ENCODE peak calls at places on chromosomes 2 and 18, in ten cellular contexts. S is A549, R is transverse colon, L is sigmoid colon, X is suprapubic skin, G is K562, M is H1, B is HepG2, Z is ovary, D is tibial nerve. I is an unnamed sample.

GRCh38 chr2:167855211-167855610 is 392.2 kb downstream of the STK39 start:
- DNase-seq in B (no peak), R (no peak), L (no peak), X (no peak), D (no peak), Z (no peak), S (no peak), G (no peak), M (no peak), I (no peak)

GRCh38 chr2:121699421-121700328 is 37.0 kb downstream of the NIFK start:
- DNase-seq in L (peak), G (peak), D (no peak), R (peak), S (peak), X (peak), Z (no peak), B (peak), M (no peak), I (peak)

GRCh38 chr2:97724946-97725688 is 11.7 kb downstream of the ZAP70 start:
- DNase-seq in M (no peak), B (no peak), D (no peak), X (no peak), L (no peak), Z (no peak), S (no peak), R (no peak), G (no peak), I (no peak)

GRCh38 chr2:127622561-127623387 is 23.2 kb upstream of the GPR17 start:
- DNase-seq in G (no peak), R (peak), B (no peak), D (no peak), X (peak), M (no peak), Z (peak), L (peak), S (no peak), I (no peak)

GRCh38 chr18:67232406-67232805 is 284.1 kb downstream of the DSEL start:
- DNase-seq in M (peak), B (no peak), X (no peak), L (no peak), D (no peak), Z (no peak), S (peak), G (no peak), R (no peak), I (no peak)

GRCh38 chr2:214960677-214961076 is 151.2 kb upstream of the BARD1 start:
- DNase-seq in G (no peak), D (no peak), Z (no peak), X (no peak), S (no peak), R (no peak), B (no peak), M (no peak), L (no peak), I (no peak)

GRCh38 chr2:152335016-152335850 is at the start of gene FMNL2:
- DNase-seq in Z (peak), D (peak), M (peak), B (peak), X (peak), S (peak), R (peak), L (peak), G (peak), I (peak)

GRCh38 chr2:150480241-150480640 is 7.2 kb downstream of the RND3 start:
- DNase-seq in D (no peak), M (no peak), B (no peak), X (no peak), R (no peak), Z (no peak), L (peak), S (no peak), G (no peak), I (peak)

GRCh38 chr18:58091099-58091611 is 47.1 kb downstream of the NEDD4L start:
- DNase-seq in X (no peak), S (peak), G (no peak), Z (no peak), L (no peak), D (no peak), R (peak), B (no peak), M (no peak), I (peak)

GRCh38 chr2:216110620-216111019 is 1.5 kb downstream of the XRCC5 start:
- DNase-seq in B (no peak), R (no peak), L (no peak), D (no peak), Z (no peak), G (no peak), S (no peak), X (no peak), M (no peak), I (no peak)

GRCh38 chr2:216108967-216109921 is at the start of gene XRCC5:
- DNase-seq in D (peak), L (peak), B (peak), R (peak), Z (peak), X (peak), G (peak), S (peak), M (peak), I (peak)

GRCh38 chr2:216112926-216113325 is 3.8 kb downstream of the XRCC5 start:
- DNase-seq in B (no peak), S (no peak), Z (no peak), D (no peak), G (no peak), M (no peak), X (no peak), L (no peak), R (no peak), I (no peak)

GRCh38 chr2:216109962-216110614 is 940 bp downstream of the XRCC5 start:
- DNase-seq in L (no peak), X (no peak), B (peak), M (no peak), Z (no peak), S (peak), G (no peak), D (no peak), R (no peak), I (no peak)

DNA sequence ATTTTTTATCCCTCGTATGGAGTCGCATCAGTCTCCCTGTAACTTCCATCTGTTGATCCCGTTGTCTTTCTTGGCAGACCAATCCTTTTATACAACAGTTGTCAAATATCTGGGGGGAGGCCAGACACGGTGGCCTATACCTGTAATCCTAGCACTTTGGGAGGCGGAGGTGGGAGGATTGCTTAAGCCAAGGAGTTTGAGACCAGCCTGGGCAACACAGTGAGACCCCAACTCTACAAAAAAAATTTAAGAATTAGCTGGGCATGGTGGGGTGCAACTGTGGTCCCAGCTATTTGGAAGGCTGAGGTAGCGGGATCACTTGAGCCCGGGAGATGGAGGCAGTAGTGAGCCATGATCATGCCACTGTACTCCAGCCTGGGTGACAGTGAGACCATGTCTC is 2.0 kb downstream of the XRCC5 start:
- DNase-seq in R (no peak), D (no peak), X (no peak), B (no peak), S (no peak), L (no peak), M (no peak), Z (no peak), G (no peak), I (no peak)
- TF ChIP-seq POLR2A in R (no peak), D (no peak), X (no peak), B (no peak), S (no peak), L (no peak), M (no peak), Z (no peak), G (no peak), I (no peak)

DNA sequence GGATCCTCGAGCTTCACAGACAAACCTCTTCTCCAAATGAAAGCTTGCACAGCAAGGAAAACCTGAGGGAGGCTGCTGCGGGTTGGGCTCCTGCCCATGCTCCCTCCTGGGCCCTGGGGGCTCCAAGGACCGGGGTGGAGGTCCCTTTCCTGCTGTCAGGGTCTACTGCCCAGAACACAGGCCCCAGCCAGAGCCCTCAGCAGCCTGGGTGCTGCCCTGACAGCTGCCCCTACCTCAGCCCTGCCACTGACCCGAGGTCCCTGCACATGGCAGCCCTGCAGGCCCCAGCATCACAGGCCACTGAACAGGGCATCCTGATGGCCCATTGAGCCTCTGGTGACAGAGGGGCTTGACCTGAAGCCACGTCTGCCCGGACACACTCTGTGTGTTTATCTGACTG is 41.0 kb downstream of the CROCC2 start:
- DNase-seq in S (no peak), R (peak), G (no peak), D (no peak), X (no peak), L (peak), M (no peak), B (no peak), Z (no peak), I (peak)
- TF ChIP-seq EP300 in S (no peak), R (no peak), G (no peak), D (no peak), X (no peak), L (no peak), M (no peak), B (no peak), Z (no peak), I (no peak)

DNA sequence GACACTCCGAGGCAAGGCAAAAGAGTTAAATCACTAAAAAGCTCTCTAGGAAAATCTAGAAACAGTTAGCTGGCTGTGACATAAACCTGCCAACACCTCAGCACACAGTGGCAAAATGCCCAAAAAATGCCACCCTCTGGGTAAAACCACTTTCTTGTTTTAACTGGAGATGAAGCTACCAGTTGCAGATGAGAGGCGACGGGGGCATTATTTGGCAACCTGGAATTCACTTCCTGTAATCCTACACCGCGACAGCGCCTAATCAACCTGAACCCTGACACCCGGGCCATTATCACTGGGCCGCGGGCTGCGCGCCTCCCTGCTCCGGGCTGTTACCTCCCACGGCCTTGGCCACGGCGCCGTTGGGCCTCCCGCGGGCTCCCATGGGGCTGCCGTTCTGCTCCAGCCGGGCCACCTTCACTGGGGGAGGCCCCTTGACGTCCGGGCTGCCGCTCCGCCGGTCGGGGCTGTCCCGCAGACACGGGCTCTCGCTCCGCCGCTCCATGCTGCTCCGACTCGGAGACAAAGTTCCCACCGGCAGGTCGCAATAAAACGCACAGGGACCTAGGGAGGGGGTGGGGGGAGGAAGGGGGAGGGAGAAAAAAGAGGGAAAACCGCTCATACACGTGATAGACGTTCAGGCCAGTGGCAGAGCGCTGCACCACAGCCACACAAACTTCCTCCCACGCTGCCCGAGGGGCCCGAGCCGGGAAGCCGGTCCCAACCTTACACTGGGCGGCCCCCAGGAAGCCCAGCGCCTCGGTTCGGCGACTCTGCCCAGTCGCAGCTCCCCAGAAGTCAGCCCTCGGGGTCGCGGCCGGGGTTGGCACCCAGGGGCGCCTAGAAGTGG is 2.0 kb downstream of the SATB2 start:
- DNase-seq in M (no peak), R (peak), Z (no peak), B (peak), D (no peak), X (peak), G (peak), S (peak), L (peak), I (peak)
- TF ChIP-seq POLR2A in M (no peak), R (peak), Z (no peak), B (peak), D (no peak), X (no peak), G (peak), S (peak), L (no peak), I (no peak)

DNA sequence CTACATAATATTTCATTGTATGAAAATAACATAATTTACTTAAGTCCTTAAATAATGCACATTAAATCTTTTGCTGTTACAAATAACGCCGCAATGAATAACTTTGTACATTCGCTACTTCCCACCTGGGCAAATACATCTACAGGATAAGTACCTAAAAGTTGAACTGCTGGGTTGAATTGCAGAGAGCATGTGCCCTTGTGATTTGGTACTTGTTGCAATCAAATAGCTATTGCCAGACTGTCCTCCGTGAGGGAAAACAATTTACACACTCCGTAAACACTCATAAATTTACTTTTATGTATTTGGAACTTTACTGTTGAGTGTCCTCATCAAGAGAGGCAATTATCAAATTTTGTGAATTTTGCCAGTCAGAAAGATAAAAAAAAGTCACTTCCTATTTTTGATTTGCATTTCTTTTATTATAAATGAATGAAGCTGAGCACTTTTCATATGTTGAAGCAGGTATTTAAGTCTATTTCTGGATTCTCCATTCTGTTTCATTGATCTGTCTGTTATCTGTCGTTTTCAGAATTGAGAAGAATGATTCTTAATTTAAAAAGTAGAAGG is 140.8 kb upstream of the SERTAD2 start:
- DNase-seq in S (no peak), R (no peak), Z (no peak), M (no peak), G (no peak), L (no peak), X (no peak), D (no peak), B (no peak), I (no peak)
- TF ChIP-seq EP300 in S (no peak), R (no peak), Z (no peak), M (no peak), G (no peak), L (no peak), X (no peak), D (no peak), B (no peak), I (no peak)

GRCh38 chr2:65299246-65299645 is 71.6 kb downstream of the ACTR2 start:
- DNase-seq in G (peak), Z (peak), X (no peak), M (no peak), L (no peak), B (no peak), S (no peak), R (no peak), D (no peak), I (no peak)

GRCh38 chr2:65297544-65297943 is 69.9 kb downstream of the ACTR2 start:
- DNase-seq in X (no peak), B (no peak), S (no peak), D (no peak), M (no peak), L (no peak), Z (no peak), G (no peak), R (no peak), I (no peak)

GRCh38 chr2:65298089-65298488 is 70.5 kb downstream of the ACTR2 start:
- DNase-seq in M (no peak), G (no peak), S (no peak), Z (no peak), R (no peak), L (no peak), D (no peak), X (no peak), B (no peak), I (no peak)

GRCh38 chr2:65300134-65300771 is 72.6 kb downstream of the ACTR2 start:
- DNase-seq in R (peak), D (peak), X (peak), B (no peak), S (no peak), G (no peak), Z (peak), L (peak), M (no peak), I (peak)

GRCh38 chr2:65300772-65301711 is 73.4 kb downstream of the ACTR2 start:
- DNase-seq in R (peak), S (peak), G (no peak), M (peak), D (peak), X (no peak), Z (peak), L (no peak), B (peak), I (peak)
- TF ChIP-seq POLR2A in R (no peak), S (no peak), G (no peak), M (no peak), D (no peak), X (no peak), Z (no peak), L (no peak), B (no peak), I (no peak)

DNA sequence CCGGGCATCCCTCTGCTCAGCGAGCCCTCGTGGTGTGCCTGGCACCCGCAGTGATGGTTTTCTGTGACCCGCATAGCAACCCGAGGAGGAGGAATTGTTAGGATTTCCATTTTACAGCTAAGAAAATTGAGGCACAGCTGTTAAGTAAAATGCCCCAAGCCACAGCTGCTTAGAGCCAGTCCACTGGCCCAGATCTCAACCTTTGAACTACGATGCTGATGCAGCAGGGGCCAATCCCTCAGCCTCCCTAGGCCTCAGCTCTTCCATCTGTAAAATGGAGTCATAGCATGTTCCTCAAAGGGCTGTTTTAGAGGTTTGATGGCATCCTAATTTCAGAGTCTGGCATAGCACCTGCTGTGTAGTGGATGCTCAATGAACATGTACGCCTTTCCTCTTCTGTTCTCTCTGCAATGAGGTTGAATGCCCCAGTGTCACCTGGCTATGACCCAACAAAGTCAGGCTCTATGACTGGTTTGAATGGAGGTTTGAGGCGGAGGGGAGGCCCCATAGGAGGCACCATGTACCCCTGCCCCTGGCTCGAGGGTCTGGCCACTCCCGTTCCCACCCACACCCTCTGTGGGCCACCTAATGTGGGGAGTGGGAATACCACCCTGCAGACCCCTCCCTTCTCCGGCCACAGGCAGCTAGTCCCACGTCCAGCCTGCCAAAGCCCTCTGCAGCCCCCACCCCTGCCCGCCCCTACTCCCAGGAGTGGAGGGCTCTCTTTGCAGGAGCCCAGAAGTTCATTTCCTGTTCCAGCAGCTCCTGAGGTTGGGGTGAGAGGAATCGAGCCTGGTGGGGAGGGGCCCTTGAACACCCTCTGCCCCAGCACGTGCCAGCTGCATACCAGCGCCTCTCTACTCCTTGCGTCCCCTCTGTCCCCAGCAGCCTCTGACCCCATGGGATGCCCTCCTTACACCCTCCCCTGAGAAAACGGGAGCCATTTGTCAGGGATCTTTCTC is 31.0 kb downstream of the INHBB start:
- DNase-seq in R (no peak), Z (no peak), X (no peak), S (no peak), M (no peak), L (no peak), B (no peak), D (no peak), G (no peak), I (no peak)
- TF ChIP-seq EP300 in R (no peak), Z (no peak), X (no peak), S (no peak), M (no peak), L (no peak), B (no peak), D (no peak), G (no peak), I (no peak)

GRCh38 chr2:61536723-61537581 is 1.2 kb downstream of the XPO1 start:
- DNase-seq in G (peak), R (peak), D (peak), B (peak), Z (peak), S (peak), X (peak), L (peak), M (no peak), I (peak)
- TF ChIP-seq POLR2A in G (peak), R (peak), D (peak), B (peak), Z (peak), S (peak), X (no peak), L (no peak), M (peak), I (no peak)

GRCh38 chr2:74441690-74442482 is at the start of gene RTKN:
- DNase-seq in Z (peak), R (peak), D (no peak), X (peak), M (no peak), S (peak), L (peak), G (no peak), B (peak), I (peak)
- TF ChIP-seq EP300 in Z (no peak), R (no peak), D (no peak), X (no peak), M (no peak), S (no peak), L (no peak), G (no peak), B (no peak), I (no peak)

DNA sequence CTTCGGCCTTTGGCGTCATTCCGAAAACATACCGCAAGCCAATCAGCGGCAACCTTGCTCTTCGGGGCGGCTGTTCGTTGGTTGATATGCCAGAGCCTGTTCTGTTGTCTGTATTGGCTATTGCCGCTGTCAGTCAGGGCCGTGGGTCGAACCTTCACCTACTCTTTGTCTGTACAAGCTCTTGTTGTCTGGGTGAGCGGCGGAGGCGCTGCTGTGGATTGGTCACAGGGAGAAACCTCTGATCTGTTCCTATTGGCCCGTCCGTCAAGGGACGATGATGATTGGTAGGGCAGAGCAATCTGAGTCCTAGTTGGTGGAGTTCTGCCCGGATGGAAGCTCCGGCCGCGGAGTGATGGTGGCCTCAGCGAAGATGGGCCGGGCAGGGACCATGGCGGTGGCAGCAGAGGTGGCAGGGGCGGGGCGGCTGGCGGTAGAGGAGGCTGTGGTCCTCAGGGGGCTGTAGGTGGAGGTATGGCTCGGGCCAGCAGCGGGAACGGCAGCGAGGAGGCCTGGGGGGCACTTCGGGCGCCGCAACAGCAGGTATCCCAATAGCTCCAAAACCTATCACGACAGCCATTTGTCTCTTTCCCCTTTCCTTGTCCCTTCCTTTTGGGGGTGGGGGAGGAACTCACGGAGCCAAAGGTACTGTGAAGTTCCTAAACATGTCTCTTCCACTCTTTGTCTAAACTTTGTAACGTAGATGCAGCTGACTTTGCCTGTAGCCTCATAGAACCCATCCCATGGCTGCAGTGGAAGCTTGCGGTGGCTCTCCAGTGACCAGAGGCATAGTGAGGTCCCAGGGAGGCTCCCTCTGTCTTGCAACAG is at the start of gene WBP1:
- DNase-seq in M (peak), R (peak), S (peak), L (peak), X (peak), Z (peak), G (peak), D (peak), B (peak), I (peak)
- TF ChIP-seq POLR2A in M (no peak), R (peak), S (peak), L (peak), X (no peak), Z (no peak), G (peak), D (peak), B (peak), I (no peak)